ENCODE peak calls at places on chromosomes 2 and 18, in five cellular contexts. F is left lung, Y is tibial artery, E is PC-3, Z is pancreas. J is an unnamed sample.

GRCh38 chr2:234490239-234491074 is 6.4 kb downstream of the ARL4C start:
- DNase-seq in F (no peak), Z (no peak), E (no peak), Y (no peak), J (no peak)

GRCh38 chr2:158716921-158717320 is 78.2 kb upstream of the DAPL1 start:
- DNase-seq in Y (no peak), F (no peak), Z (no peak), E (no peak), J (no peak)

GRCh38 chr2:200003444-200003843 is 48.1 kb downstream of the MAIP1 start:
- DNase-seq in Y (no peak), Z (no peak), E (peak; percentile 44), F (no peak), J (no peak)

GRCh38 chr2:229836847-229837246 is 85.0 kb downstream of the TRIP12 start:
- DNase-seq in E (no peak), Y (no peak), Z (no peak), F (no peak), J (no peak)

GRCh38 chr2:189522435-189523151 is 58.0 kb downstream of the SLC40A1 start:
- DNase-seq in Y (no peak), Z (no peak), F (no peak), E (no peak), J (no peak)

GRCh38 chr2:210072922-210073509 is 70.6 kb downstream of the RPE start:
- DNase-seq in Y (no peak), Z (no peak), F (no peak), E (peak; percentile 62), J (no peak)

GRCh38 chr2:38074775-38075435 is 1.0 kb downstream of the CYP1B1 start:
- DNase-seq in E (peak; percentile 39), Y (no peak), Z (peak; percentile 74), F (no peak), J (no peak)

GRCh38 chr2:139142252-139142651 is 362.1 kb upstream of the NXPH2 start:
- DNase-seq in Z (no peak), Y (no peak), E (peak; percentile 71), F (no peak), J (no peak)

GRCh38 chr2:219522111-219523030 is 8.1 kb downstream of the ASIC4 start:
- DNase-seq in Y (no peak), F (no peak), Z (peak; percentile 66), E (peak; percentile 51), J (no peak)

GRCh38 chr2:238426568-238427434 is at the start of gene ASB1:
- DNase-seq in E (peak; percentile 78), Z (peak; percentile 88), F (peak; percentile 77), Y (peak; percentile 65), J (peak; percentile 28)

GRCh38 chr2:112772322-112772721 is 7.9 kb upstream of the CKAP2L start:
- DNase-seq in Y (no peak), E (no peak), F (no peak), Z (no peak), J (no peak)

GRCh38 chr2:216696751-216697560 is 1.6 kb upstream of the IGFBP5 start:
- DNase-seq in Y (no peak), E (peak; percentile 70), F (no peak), Z (no peak), J (no peak)

GRCh38 chr2:101546376-101547058 is 71.6 kb upstream of the RFX8 start:
- DNase-seq in F (no peak), Y (no peak), E (peak; percentile 18), Z (no peak), J (no peak)

GRCh38 chr2:151907933-151908882 is 80.0 kb upstream of the ARL5A start:
- DNase-seq in F (no peak), E (no peak), Y (no peak), Z (no peak), J (no peak)

GRCh38 chr2:25341031-25341727 is 546 bp downstream of the DNMT3A start:
- DNase-seq in Y (no peak), E (no peak), F (no peak), Z (no peak), J (no peak)

GRCh38 chr2:237567276-237568029 is 1.1 kb downstream of the PRLH start:
- DNase-seq in Y (no peak), F (no peak), Z (no peak), E (no peak), J (no peak)

GRCh38 chr18:11749305-11749704 is 60.2 kb downstream of the GNAL start:
- DNase-seq in Y (no peak), E (no peak), Z (no peak), F (no peak), J (no peak)

GRCh38 chr18:33264566-33264965 is 176.0 kb downstream of the CCDC178 start:
- DNase-seq in Z (no peak), F (no peak), E (no peak), Y (no peak), J (no peak)

GRCh38 chr2:82344670-82345069 is 2040.1 kb upstream of the LRRTM1 start:
- DNase-seq in Z (no peak), Y (no peak), F (no peak), E (peak; percentile 62), J (no peak)

GRCh38 chr2:236177967-236178909 is 10.1 kb upstream of the GBX2 start:
- DNase-seq in E (peak; percentile 80), Y (peak; percentile 45), F (peak; percentile 45), Z (peak; percentile 79), J (no peak)

GRCh38 chr2:143176606-143177005 is 47.4 kb downstream of the ARHGAP15 start:
- DNase-seq in F (no peak), Z (no peak), E (no peak), Y (no peak), J (no peak)

GRCh38 chr2:129738799-129739198 is 240.7 kb upstream of the RAB6C start:
- DNase-seq in F (no peak), Z (no peak), Y (no peak), E (no peak), J (no peak)

GRCh38 chr2:30733829-30734520 is 73.3 kb downstream of the CAPN13 start:
- DNase-seq in Z (no peak), F (no peak), Y (no peak), E (no peak), J (no peak)

GRCh38 chr2:177712462-177712861 is 319.9 kb downstream of the AGPS start:
- DNase-seq in E (no peak), F (no peak), Y (no peak), Z (no peak), J (no peak)

GRCh38 chr2:220451438-220451837 is 824.0 kb downstream of the SLC4A3 start:
- DNase-seq in F (no peak), Z (no peak), Y (no peak), E (no peak), J (no peak)

GRCh38 chr2:181198188-181198864 is 217.9 kb downstream of the UBE2E3 start:
- DNase-seq in E (no peak), Y (no peak), F (no peak), Z (no peak), J (no peak)

GRCh38 chr18:58288922-58289797 is 245.1 kb downstream of the NEDD4L start:
- DNase-seq in E (peak; percentile 49), Y (no peak), Z (no peak), F (no peak), J (no peak)

GRCh38 chr18:50928551-50928950 is 39.3 kb upstream of the ELAC1 start:
- DNase-seq in Z (no peak), F (no peak), Y (no peak), E (no peak), J (no peak)

GRCh38 chr2:119694994-119695521 is 16.1 kb downstream of the TMEM177 start:
- DNase-seq in Z (no peak), Y (no peak), E (no peak), F (peak; percentile 43), J (no peak)

GRCh38 chr2:39546937-39547336 is 109.9 kb upstream of the MAP4K3 start:
- DNase-seq in F (no peak), E (peak; percentile 55), Y (no peak), Z (no peak), J (no peak)

GRCh38 chr2:146917430-146918037 is 927.3 kb upstream of the ACVR2A start:
- DNase-seq in E (no peak), Y (no peak), Z (no peak), F (no peak), J (no peak)

GRCh38 chr2:204000446-204000845 is 63.9 kb downstream of the ICOS start:
- DNase-seq in F (no peak), E (no peak), Z (no peak), Y (no peak), J (no peak)
- H3K4me1 ChIP-seq in F (peaks cover 12% of the 10 kb centered on the region), E (peaks cover 7% of the 10 kb centered on the region), Z (no peaks in the 10 kb centered on the region), Y (peaks cover 5% of the 10 kb centered on the region), J (peaks cover 6% of the 10 kb centered on the region)

DNA sequence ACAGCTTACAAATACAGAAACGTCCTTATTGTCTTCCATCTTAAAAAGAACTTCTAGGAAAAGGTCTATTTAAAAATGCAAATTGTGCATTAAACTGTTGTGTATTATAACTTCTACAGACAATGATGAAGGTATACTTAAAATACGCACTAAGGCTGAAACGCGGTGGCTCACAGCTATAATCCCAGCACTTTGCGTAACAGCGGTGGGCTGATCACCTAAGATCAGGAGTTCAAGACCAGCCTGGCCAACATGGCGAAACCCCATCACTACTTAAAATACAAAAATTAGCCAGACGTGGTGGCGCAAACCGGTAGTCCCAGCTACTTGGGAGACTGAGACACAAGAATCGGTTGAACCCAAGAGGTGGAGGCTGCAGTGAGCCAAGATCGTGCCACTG is 4.9 kb downstream of the CUL3 start:
- DNase-seq in F (no peak), Z (no peak), E (no peak), Y (no peak), J (no peak)
- H3K4me1 ChIP-seq in F (peaks cover 87% of the 10 kb centered on the region), Z (peaks cover 6% of the 10 kb centered on the region), E (peaks cover 29% of the 10 kb centered on the region), Y (peaks cover 14% of the 10 kb centered on the region), J (peaks cover 87% of the 10 kb centered on the region)

GRCh38 chr2:8115451-8115850 is 566.4 kb upstream of the ID2 start:
- DNase-seq in Z (no peak), Y (no peak), E (no peak), F (no peak), J (no peak)
- H3K4me1 ChIP-seq in Z (no peaks in the 10 kb centered on the region), Y (no peaks in the 10 kb centered on the region), E (peaks cover 14% of the 10 kb centered on the region), F (no peaks in the 10 kb centered on the region), J (peaks cover 5% of the 10 kb centered on the region)

GRCh38 chr18:25510096-25510495 is 158.1 kb upstream of the ZNF521 start:
- DNase-seq in Y (no peak), Z (no peak), E (no peak), F (no peak), J (no peak)
- H3K4me1 ChIP-seq in Y (no peaks in the 10 kb centered on the region), Z (no peaks in the 10 kb centered on the region), E (no peaks in the 10 kb centered on the region), F (no peaks in the 10 kb centered on the region), J (no peaks in the 10 kb centered on the region)

DNA sequence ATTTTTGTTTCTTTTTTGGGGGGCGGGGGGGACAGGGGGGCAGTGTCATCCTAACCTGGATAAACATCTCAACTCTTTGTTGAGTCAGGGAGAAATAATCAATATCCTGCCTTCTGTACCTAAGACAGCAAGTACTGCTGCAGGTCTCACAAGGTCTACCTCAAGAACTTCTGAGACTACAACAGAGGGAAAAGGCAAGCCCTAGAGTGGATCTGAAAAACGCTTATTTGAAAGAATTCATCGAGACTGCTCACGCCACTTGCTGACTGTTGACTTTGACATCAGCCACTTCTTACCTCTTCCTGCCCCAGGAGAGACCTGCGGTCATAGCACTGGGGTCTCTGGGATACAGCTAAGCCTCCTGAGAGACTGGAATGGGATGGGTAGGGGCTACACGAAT is 8.4 kb downstream of the HDLBP start:
- DNase-seq in Z (no peak), Y (no peak), F (no peak), E (no peak), J (no peak)
- H3K4me1 ChIP-seq in Z (peaks cover 34% of the 10 kb centered on the region), Y (peaks cover 13% of the 10 kb centered on the region), F (peaks cover 51% of the 10 kb centered on the region), E (peaks cover 5% of the 10 kb centered on the region), J (no peaks in the 10 kb centered on the region)